ENCODE peak calls at places on chromosomes 12 and 14, in eight cellular contexts. O is GM23338; E is CD8-positive, alpha-beta T cell; Y is NCI-H2029; X is lower lobe of right lung; U is fibroblast of gingiva; I is Calu3; L is Right ventricle myocardium superior. H is an unnamed sample.
A peak's percentile ranks its signal among the peaks of the same experiment; 100 is the strongest.

GRCh38 chr12:42421844-42422779 is 96.1 kb downstream of the PPHLN1 start:
- DNase-seq in O (no peak), E (no peak), Y (no peak), X (no peak), U (peak; percentile 56), I (no peak), L (no peak), H (no peak)

GRCh38 chr14:95507174-95507573 is 9.3 kb downstream of the SYNE3 start:
- DNase-seq in O (no peak), E (no peak), Y (no peak), X (peak; percentile 66), U (peak; percentile 93), I (no peak), L (peak; percentile 76), H (no peak)

GRCh38 chr14:63895510-63895909 is 42.7 kb downstream of the SYNE2 start:
- DNase-seq in O (no peak), E (no peak), Y (peak; percentile 24), X (no peak), U (no peak), I (no peak), L (no peak), H (no peak)

GRCh38 chr14:23446291-23446851 is 10.9 kb upstream of the MYH7 start:
- DNase-seq in O (no peak), E (no peak), Y (no peak), X (no peak), U (no peak), I (no peak), L (no peak), H (no peak)

GRCh38 chr14:53619625-53620324 is 336.9 kb downstream of the BMP4 start:
- DNase-seq in O (no peak), E (no peak), Y (no peak), X (no peak), U (peak; percentile 26), I (no peak), L (no peak), H (no peak)

GRCh38 chr14:65840118-65840751 is 427.7 kb downstream of the FUT8 start:
- DNase-seq in O (no peak), E (no peak), Y (peak; percentile 50), X (no peak), U (no peak), I (no peak), L (no peak), H (no peak)

GRCh38 chr12:95553202-95553943 is 2.1 kb upstream of the USP44 start:
- DNase-seq in O (no peak), E (no peak), Y (no peak), X (no peak), U (no peak), I (peak; percentile 4), L (no peak), H (peak; percentile 24)

GRCh38 chr12:14961466-14962155 is at the start of gene ARHGDIB:
- DNase-seq in O (peak; percentile 34), E (peak; percentile 65), Y (no peak), X (peak; percentile 58), U (no peak), I (no peak), L (peak; percentile 59), H (peak; percentile 42)

GRCh38 chr14:68181395-68182326 is 362.1 kb downstream of the RAD51B start:
- DNase-seq in O (no peak), E (no peak), Y (no peak), X (no peak), U (peak; percentile 74), I (no peak), L (no peak), H (no peak)

GRCh38 chr12:65618574-65618973 is 205.7 kb upstream of the HMGA2 start:
- DNase-seq in O (no peak), E (no peak), Y (no peak), X (no peak), U (no peak), I (no peak), L (no peak), H (no peak)

GRCh38 chr14:59474172-59474571 is 9.0 kb upstream of the GPR135 start:
- DNase-seq in O (no peak), E (no peak), Y (no peak), X (no peak), U (no peak), I (no peak), L (no peak), H (no peak)

GRCh38 chr12:127509066-127509778 is 757.7 kb upstream of the TMEM132C start:
- DNase-seq in O (no peak), E (no peak), Y (no peak), X (no peak), U (peak; percentile 87), I (no peak), L (no peak), H (no peak)

GRCh38 chr12:95424271-95424994 is 49.5 kb upstream of the METAP2 start:
- DNase-seq in O (no peak), E (no peak), Y (peak; percentile 62), X (no peak), U (no peak), I (peak; percentile 7), L (no peak), H (no peak)

GRCh38 chr12:54287316-54288157 is 7.0 kb downstream of the HNRNPA1 start:
- DNase-seq in O (peak; percentile 32), E (no peak), Y (no peak), X (no peak), U (no peak), I (no peak), L (no peak), H (no peak)

GRCh38 chr14:70280931-70281330 is 78.6 kb downstream of the COX16 start:
- DNase-seq in O (peak; percentile 46), E (no peak), Y (no peak), X (no peak), U (no peak), I (no peak), L (no peak), H (no peak)

GRCh38 chr12:132872975-132873421 is 14.4 kb downstream of the CHFR start:
- DNase-seq in O (no peak), E (no peak), Y (no peak), X (no peak), U (no peak), I (no peak), L (no peak), H (no peak)

GRCh38 chr12:18430425-18431048 is 169.2 kb downstream of the PIK3C2G start:
- DNase-seq in O (peak; percentile 78), E (no peak), Y (peak; percentile 13), X (no peak), U (peak; percentile 55), I (peak; percentile 69), L (no peak), H (no peak)

GRCh38 chr14:68245146-68246073 is 425.8 kb downstream of the RAD51B start:
- DNase-seq in O (no peak), E (no peak), Y (no peak), X (no peak), U (no peak), I (no peak), L (peak; percentile 40), H (no peak)

GRCh38 chr12:20455001-20455706 is 86.8 kb downstream of the PDE3A start:
- DNase-seq in O (no peak), E (no peak), Y (no peak), X (no peak), U (peak; percentile 47), I (no peak), L (no peak), H (no peak)

GRCh38 chr12:20718294-20718693 is 23.2 kb downstream of the SLCO1C1 start:
- DNase-seq in O (no peak), E (no peak), Y (no peak), X (no peak), U (no peak), I (no peak), L (no peak), H (no peak)

GRCh38 chr14:100533647-100534485 is 53.4 kb downstream of the BEGAIN start:
- DNase-seq in O (no peak), E (no peak), Y (no peak), X (peak; percentile 65), U (no peak), I (no peak), L (peak; percentile 45), H (no peak)

GRCh38 chr14:104138098-104138890 is at the start of gene KIF26A:
- DNase-seq in O (peak; percentile 75), E (no peak), Y (no peak), X (peak; percentile 44), U (no peak), I (no peak), L (peak; percentile 55), H (no peak)

GRCh38 chr12:112998997-112999767 is 20.9 kb downstream of the OAS2 start:
- DNase-seq in O (no peak), E (no peak), Y (no peak), X (no peak), U (no peak), I (no peak), L (no peak), H (no peak)

GRCh38 chr12:12425616-12426015 is 68.7 kb downstream of the BORCS5 start:
- DNase-seq in O (no peak), E (no peak), Y (peak; percentile 33), X (no peak), U (no peak), I (no peak), L (no peak), H (no peak)

GRCh38 chr12:22046090-22046967 is at the start of gene CMAS:
- DNase-seq in O (peak; percentile 89), E (peak; percentile 68), Y (peak; percentile 53), X (peak; percentile 83), U (peak; percentile 68), I (peak; percentile 73), L (peak; percentile 88), H (peak; percentile 51)

GRCh38 chr14:89794096-89794495 is 160.4 kb downstream of the EFCAB11 start:
- DNase-seq in O (no peak), E (no peak), Y (no peak), X (no peak), U (no peak), I (no peak), L (peak; percentile 83), H (no peak)

GRCh38 chr12:6062427-6063378 is 61.8 kb downstream of the VWF start:
- DNase-seq in O (peak; percentile 73), E (peak; percentile 54), Y (no peak), X (peak; percentile 63), U (peak; percentile 32), I (peak; percentile 76), L (no peak), H (no peak)